ENCODE peak calls at places on chromosome 5, in eight cellular contexts. C is Ammon's horn; Z is cardiac fibroblast; G is IMR-90; S is SK-N-DZ; Y is H54; K is NCI-H2171 treated with DMSO at 0.1 percent for 48 hours; M is activated effector memory CD4-positive, alpha-beta T cell treated with Interleukin-2 at 50 U/mL for 16 hours. R is an unnamed sample.

GRCh38 chr5:71013575-71013974 is 11.6 kb downstream of the NAIP start:
- DNase-seq in Z (no peak), M (no peak), Y (no peak), G (no peak), S (peak), K (no peak), C (no peak), R (no peak)

GRCh38 chr5:130335116-130335515 is 430.9 kb downstream of the CHSY3 start:
- DNase-seq in S (no peak), Z (peak), G (no peak), M (no peak), Y (no peak), K (no peak), C (no peak), R (peak)

GRCh38 chr5:134468921-134469400 is 56.5 kb upstream of the JADE2 start:
- DNase-seq in M (no peak), G (no peak), C (no peak), Z (no peak), S (no peak), Y (no peak), K (no peak), R (no peak)

GRCh38 chr5:150180241-150181027 is 9.4 kb upstream of the SLC6A7 start:
- DNase-seq in K (no peak), M (no peak), S (no peak), Z (peak), C (peak), Y (no peak), G (peak), R (no peak)

GRCh38 chr5:73374520-73375235 is 73.9 kb downstream of the FOXD1 start:
- DNase-seq in Y (no peak), K (no peak), S (peak), Z (peak), G (peak), C (no peak), M (no peak), R (peak)

GRCh38 chr5:57368010-57368409 is 114.6 kb downstream of the ACTBL2 start:
- DNase-seq in Z (no peak), K (no peak), M (no peak), G (peak), Y (no peak), S (peak), C (no peak), R (peak)

GRCh38 chr5:131654309-131654708 is 19.3 kb upstream of the RAPGEF6 start:
- DNase-seq in G (no peak), K (no peak), M (no peak), S (no peak), C (no peak), Y (no peak), Z (no peak), R (no peak)

GRCh38 chr5:6780802-6781391 is 67.7 kb downstream of the TENT4A start:
- DNase-seq in G (no peak), C (no peak), S (peak), K (peak), Z (no peak), Y (peak), M (no peak), R (no peak)

GRCh38 chr5:111697215-111697614 is 59.8 kb downstream of the NREP start:
- DNase-seq in Z (peak), Y (no peak), G (no peak), K (peak), C (peak), M (no peak), S (no peak), R (no peak)

GRCh38 chr5:139863855-139864558 is 68.4 kb downstream of the PSD2 start:
- DNase-seq in Y (peak), C (peak), S (peak), Z (peak), K (no peak), M (peak), G (peak), R (peak)

GRCh38 chr5:170788626-170789304 is 5.2 kb downstream of the GABRP start:
- DNase-seq in S (no peak), Y (no peak), Z (no peak), K (no peak), G (no peak), C (no peak), M (no peak), R (no peak)

GRCh38 chr5:114330916-114331531 is 30.8 kb upstream of the KCNN2 start:
- DNase-seq in Y (no peak), Z (no peak), M (no peak), S (no peak), K (no peak), C (no peak), G (no peak), R (no peak)

GRCh38 chr5:168654225-168654624 is 75.1 kb upstream of the PANK3 start:
- DNase-seq in G (peak), Z (peak), C (peak), S (peak), K (peak), Y (no peak), M (no peak), R (peak)

GRCh38 chr5:174283176-174283575 is 237.7 kb downstream of the NSG2 start:
- DNase-seq in Y (no peak), G (no peak), Z (no peak), C (no peak), K (peak), S (no peak), M (no peak), R (no peak)

GRCh38 chr5:72925336-72926010 is 30.4 kb upstream of the FCHO2 start:
- DNase-seq in C (no peak), S (no peak), Z (no peak), M (no peak), K (no peak), G (no peak), Y (no peak), R (no peak)

GRCh38 chr5:133897431-133897830 is 71.0 kb downstream of the C5orf15 start:
- DNase-seq in M (no peak), Z (no peak), S (no peak), K (peak), G (no peak), C (no peak), Y (no peak), R (no peak)

GRCh38 chr5:9545959-9546851 is at the start of gene SEMA5A:
- DNase-seq in Z (peak), G (peak), K (no peak), M (peak), C (peak), Y (peak), S (peak), R (peak)

GRCh38 chr5:10140195-10140973 is 109.3 kb downstream of the ATPSCKMT start:
- DNase-seq in K (no peak), M (no peak), Z (no peak), G (peak), Y (peak), C (no peak), S (peak), R (peak)

GRCh38 chr5:177131352-177131710 is 2.2 kb upstream of the NSD1 start:
- DNase-seq in M (no peak), K (no peak), C (no peak), G (no peak), S (no peak), Y (no peak), Z (no peak), R (no peak)

GRCh38 chr5:19479562-19479961 is 508.4 kb downstream of the CDH18 start:
- DNase-seq in C (no peak), Y (no peak), M (no peak), G (no peak), K (no peak), S (no peak), Z (no peak), R (no peak)

GRCh38 chr5:1658665-1659064 is 134.9 kb upstream of the LPCAT1 start:
- DNase-seq in M (no peak), S (no peak), G (no peak), K (no peak), Y (no peak), Z (no peak), C (no peak), R (no peak)

GRCh38 chr5:140043508-140043872 is 391 bp upstream of the NRG2 start:
- DNase-seq in S (peak), Z (no peak), Y (peak), M (no peak), G (no peak), K (peak), C (no peak), R (peak)

GRCh38 chr5:130066644-130067043 is 162.4 kb downstream of the CHSY3 start:
- DNase-seq in C (no peak), M (no peak), K (no peak), G (no peak), Z (peak), Y (no peak), S (no peak), R (peak)

GRCh38 chr5:56861893-56862485 is 46.6 kb downstream of the MAP3K1 start:
- DNase-seq in Y (no peak), G (no peak), C (no peak), K (no peak), S (no peak), Z (no peak), M (no peak), R (no peak)

GRCh38 chr5:14186132-14186830 is 43.1 kb downstream of the TRIO start:
- DNase-seq in Z (peak), M (no peak), K (no peak), G (peak), S (no peak), C (no peak), Y (no peak), R (peak)

GRCh38 chr5:1655496-1656270 is 131.9 kb upstream of the LPCAT1 start:
- DNase-seq in M (no peak), G (no peak), Z (no peak), C (no peak), K (no peak), Y (no peak), S (no peak), R (no peak)

GRCh38 chr5:171906703-171907590 is 99.5 kb downstream of the FBXW11 start:
- DNase-seq in G (no peak), M (no peak), Y (no peak), Z (no peak), K (no peak), C (no peak), S (peak), R (no peak)

GRCh38 chr5:134328619-134329018 is 38.4 kb downstream of the CDKL3 start:
- DNase-seq in Y (no peak), C (no peak), K (no peak), G (no peak), Z (peak), M (no peak), S (no peak), R (peak)

GRCh38 chr5:3375586-3376311 is 219.9 kb upstream of the IRX1 start:
- DNase-seq in Y (no peak), S (no peak), Z (no peak), M (no peak), K (peak), G (no peak), C (no peak), R (no peak)

GRCh38 chr5:73783823-73784222 is 157.8 kb downstream of the ARHGEF28 start:
- DNase-seq in K (peak), M (no peak), C (no peak), G (peak), Y (no peak), S (no peak), Z (peak), R (peak)

GRCh38 chr5:6175172-6175855 is 203.0 kb downstream of the MED10 start:
- DNase-seq in K (no peak), Y (no peak), C (no peak), S (no peak), G (no peak), Z (no peak), M (no peak), R (no peak)

GRCh38 chr5:122093861-122094650 is 16.0 kb upstream of the LOX start:
- DNase-seq in Z (no peak), M (no peak), Y (no peak), S (no peak), K (no peak), C (no peak), G (peak), R (peak)

GRCh38 chr5:122236270-122236669 is 75.8 kb upstream of the SNCAIP start:
- DNase-seq in M (no peak), C (no peak), Z (no peak), G (peak), Y (no peak), S (no peak), K (no peak), R (no peak)

GRCh38 chr5:8329773-8330172 is 460.8 kb downstream of the MTRR start:
- DNase-seq in K (no peak), Y (peak), C (no peak), S (no peak), Z (no peak), G (peak), M (no peak), R (peak)

GRCh38 chr5:156147948-156148285 is 179.0 kb upstream of the SGCD start:
- DNase-seq in M (no peak), Z (no peak), S (no peak), G (peak), K (no peak), C (no peak), Y (no peak), R (peak)